ENCODE peak calls at places on chromosomes 3 and 15, in six cellular contexts. R, S, J, M, V and I are unnamed samples.

GRCh38 chr15:36942248-36942827 is 158.0 kb downstream of the MEIS2 start:
- DNase-seq in R (no peak), S (no peak), J (no peak), M (no peak), V (no peak), I (no peak)

GRCh38 chr3:149658444-149659172 is 783 bp upstream of the WWTR1 start:
- DNase-seq in R (no peak), S (peak), J (peak), M (peak), V (no peak), I (peak)

GRCh38 chr3:8052599-8053185 is 448.9 kb upstream of the LMCD1 start:
- DNase-seq in R (no peak), S (peak), J (no peak), M (no peak), V (no peak), I (peak)

GRCh38 chr3:40869939-40870338 is 329.4 kb upstream of the CTNNB1 start:
- DNase-seq in R (no peak), S (no peak), J (no peak), M (no peak), V (no peak), I (no peak)

GRCh38 chr3:149384911-149385321 is 7.5 kb upstream of the TM4SF1 start:
- DNase-seq in R (no peak), S (peak), J (no peak), M (no peak), V (no peak), I (peak)

GRCh38 chr3:21638488-21638887 is 112.5 kb downstream of the ZNF385D start:
- DNase-seq in R (no peak), S (no peak), J (no peak), M (no peak), V (no peak), I (peak)

GRCh38 chr3:149199474-149199873 is 22.2 kb downstream of the CP start:
- DNase-seq in R (no peak), S (peak), J (no peak), M (no peak), V (no peak), I (peak)

GRCh38 chr15:63597033-63597790 is at the start of gene FBXL22:
- DNase-seq in R (no peak), S (peak), J (no peak), M (no peak), V (no peak), I (no peak)

GRCh38 chr3:72919520-72919919 is 31.7 kb downstream of the GXYLT2 start:
- DNase-seq in R (no peak), S (no peak), J (no peak), M (no peak), V (no peak), I (no peak)

GRCh38 chr3:136750209-136750921 is 1.8 kb downstream of the STAG1 start:
- DNase-seq in R (no peak), S (peak), J (no peak), M (no peak), V (no peak), I (peak)

GRCh38 chr3:181610083-181610972 is 101.4 kb upstream of the SOX2 start:
- DNase-seq in R (no peak), S (peak), J (no peak), M (no peak), V (no peak), I (no peak)

GRCh38 chr3:31695280-31696008 is 162.7 kb downstream of the STT3B start:
- DNase-seq in R (peak), S (no peak), J (peak), M (peak), V (no peak), I (no peak)

GRCh38 chr15:91278956-91279355 is 178.9 kb downstream of the SV2B start:
- DNase-seq in R (no peak), S (no peak), J (no peak), M (no peak), V (no peak), I (no peak)

GRCh38 chr3:60430208-60430607 is 821.0 kb downstream of the FHIT start:
- DNase-seq in R (no peak), S (no peak), J (no peak), M (no peak), V (no peak), I (no peak)

GRCh38 chr3:106913966-106914365 is 463.3 kb upstream of the CCDC54 start:
- DNase-seq in R (no peak), S (no peak), J (no peak), M (no peak), V (no peak), I (no peak)

GRCh38 chr3:133364704-133365103 is 35.2 kb upstream of the BFSP2 start:
- DNase-seq in R (no peak), S (no peak), J (no peak), M (no peak), V (no peak), I (no peak)

GRCh38 chr15:58705105-58705504 is 44.4 kb downstream of the ADAM10 start:
- DNase-seq in R (no peak), S (peak), J (no peak), M (no peak), V (no peak), I (no peak)

GRCh38 chr3:61682671-61683408 is 121.5 kb downstream of the PTPRG start:
- DNase-seq in R (no peak), S (peak), J (no peak), M (no peak), V (no peak), I (peak)

GRCh38 chr3:46612324-46612723 is at the start of gene FAM240A:
- DNase-seq in R (no peak), S (peak), J (no peak), M (no peak), V (no peak), I (peak)